ENCODE peak calls at places on chromosomes 11 and 22, in nine cellular contexts. One of them, this sample, is unnamed.

GRCh38 chr22:18056802-18057474 is 20.9 kb upstream of the PEX26 start:
- DNase-seq in prostate gland: no peak
- DNase-seq in body of pancreas: no peak
- DNase-seq in mammary epithelial cell: peak; percentile 64
- DNase-seq in thyroid gland: no peak
- DNase-seq in CD4-positive, CD25-positive, alpha-beta regulatory T cell: no peak
- DNase-seq in cardiac muscle cell: no peak
- DNase-seq in adrenal gland: peak; percentile 42
- DNase-seq in H7: no peak
- DNase-seq in this sample: no peak

GRCh38 chr22:49340406-49340805 is 487.3 kb downstream of the BRD1 start:
- DNase-seq in thyroid gland: no peak
- DNase-seq in adrenal gland: no peak
- DNase-seq in mammary epithelial cell: no peak
- DNase-seq in CD4-positive, CD25-positive, alpha-beta regulatory T cell: no peak
- DNase-seq in prostate gland: no peak
- DNase-seq in cardiac muscle cell: no peak
- DNase-seq in H7: no peak
- DNase-seq in body of pancreas: no peak
- DNase-seq in this sample: no peak

GRCh38 chr22:40123387-40123786 is 54.3 kb upstream of the TNRC6B start:
- DNase-seq in thyroid gland: peak; percentile 17
- DNase-seq in CD4-positive, CD25-positive, alpha-beta regulatory T cell: no peak
- DNase-seq in H7: no peak
- DNase-seq in mammary epithelial cell: no peak
- DNase-seq in body of pancreas: peak; percentile 9
- DNase-seq in adrenal gland: no peak
- DNase-seq in prostate gland: no peak
- DNase-seq in cardiac muscle cell: peak; percentile 75
- DNase-seq in this sample: no peak

GRCh38 chr22:20653795-20654342 is 120.0 kb upstream of the SERPIND1 start:
- DNase-seq in H7: no peak
- DNase-seq in thyroid gland: no peak
- DNase-seq in body of pancreas: no peak
- DNase-seq in cardiac muscle cell: no peak
- DNase-seq in CD4-positive, CD25-positive, alpha-beta regulatory T cell: no peak
- DNase-seq in adrenal gland: no peak
- DNase-seq in prostate gland: no peak
- DNase-seq in mammary epithelial cell: no peak
- DNase-seq in this sample: no peak

GRCh38 chr22:39463931-39464390 is 7.1 kb downstream of the MGAT3 start:
- DNase-seq in H7: no peak
- DNase-seq in body of pancreas: no peak
- DNase-seq in prostate gland: peak; percentile 16
- DNase-seq in CD4-positive, CD25-positive, alpha-beta regulatory T cell: no peak
- DNase-seq in adrenal gland: no peak
- DNase-seq in cardiac muscle cell: peak; percentile 44
- DNase-seq in mammary epithelial cell: no peak
- DNase-seq in thyroid gland: peak; percentile 97
- DNase-seq in this sample: no peak

GRCh38 chr22:36701941-36702640 is 1.5 kb downstream of the CACNG2 start:
- DNase-seq in prostate gland: no peak
- DNase-seq in mammary epithelial cell: no peak
- DNase-seq in cardiac muscle cell: no peak
- DNase-seq in CD4-positive, CD25-positive, alpha-beta regulatory T cell: no peak
- DNase-seq in H7: no peak
- DNase-seq in body of pancreas: no peak
- DNase-seq in thyroid gland: no peak
- DNase-seq in adrenal gland: no peak
- DNase-seq in this sample: no peak

GRCh38 chr11:1858576-1858975 is 5.7 kb downstream of the LSP1 start:
- DNase-seq in CD4-positive, CD25-positive, alpha-beta regulatory T cell: no peak
- DNase-seq in body of pancreas: no peak
- DNase-seq in adrenal gland: no peak
- DNase-seq in cardiac muscle cell: no peak
- DNase-seq in H7: no peak
- DNase-seq in mammary epithelial cell: no peak
- DNase-seq in thyroid gland: no peak
- DNase-seq in prostate gland: no peak
- DNase-seq in this sample: no peak

GRCh38 chr22:22870577-22871398 is 16.8 kb upstream of the IGLL5 start:
- DNase-seq in H7: peak; percentile 55
- DNase-seq in body of pancreas: no peak
- DNase-seq in CD4-positive, CD25-positive, alpha-beta regulatory T cell: no peak
- DNase-seq in mammary epithelial cell: no peak
- DNase-seq in cardiac muscle cell: no peak
- DNase-seq in prostate gland: no peak
- DNase-seq in thyroid gland: no peak
- DNase-seq in adrenal gland: no peak
- DNase-seq in this sample: no peak

GRCh38 chr11:124069429-124070401 is 28.6 kb upstream of the OR10G7 start:
- DNase-seq in prostate gland: no peak
- DNase-seq in mammary epithelial cell: peak; percentile 47
- DNase-seq in body of pancreas: peak; percentile 50
- DNase-seq in thyroid gland: peak; percentile 34
- DNase-seq in H7: peak; percentile 52
- DNase-seq in cardiac muscle cell: peak; percentile 75
- DNase-seq in adrenal gland: no peak
- DNase-seq in CD4-positive, CD25-positive, alpha-beta regulatory T cell: no peak
- DNase-seq in this sample: peak; percentile 80

GRCh38 chr11:8690374-8691342 is 8.1 kb downstream of the RPL27A start:
- DNase-seq in CD4-positive, CD25-positive, alpha-beta regulatory T cell: no peak
- DNase-seq in body of pancreas: no peak
- DNase-seq in mammary epithelial cell: no peak
- DNase-seq in cardiac muscle cell: no peak
- DNase-seq in adrenal gland: no peak
- DNase-seq in thyroid gland: no peak
- DNase-seq in prostate gland: no peak
- DNase-seq in H7: peak; percentile 15
- DNase-seq in this sample: no peak

GRCh38 chr11:8692417-8692816 is 9.8 kb downstream of the RPL27A start:
- DNase-seq in thyroid gland: no peak
- DNase-seq in prostate gland: no peak
- DNase-seq in CD4-positive, CD25-positive, alpha-beta regulatory T cell: no peak
- DNase-seq in mammary epithelial cell: no peak
- DNase-seq in cardiac muscle cell: no peak
- DNase-seq in adrenal gland: no peak
- DNase-seq in body of pancreas: no peak
- DNase-seq in H7: no peak
- DNase-seq in this sample: no peak

GRCh38 chr11:8691601-8692000 is 9.0 kb downstream of the RPL27A start:
- DNase-seq in cardiac muscle cell: no peak
- DNase-seq in mammary epithelial cell: no peak
- DNase-seq in adrenal gland: no peak
- DNase-seq in H7: no peak
- DNase-seq in CD4-positive, CD25-positive, alpha-beta regulatory T cell: no peak
- DNase-seq in body of pancreas: no peak
- DNase-seq in thyroid gland: no peak
- DNase-seq in prostate gland: no peak
- DNase-seq in this sample: no peak

GRCh38 chr11:8688414-8689362 is 6.1 kb downstream of the RPL27A start:
- DNase-seq in adrenal gland: peak; percentile 94
- DNase-seq in H7: peak; percentile 96
- DNase-seq in prostate gland: peak; percentile 90
- DNase-seq in cardiac muscle cell: peak; percentile 98
- DNase-seq in body of pancreas: peak; percentile 96
- DNase-seq in thyroid gland: peak; percentile 95
- DNase-seq in CD4-positive, CD25-positive, alpha-beta regulatory T cell: peak; percentile 84
- DNase-seq in mammary epithelial cell: peak; percentile 95
- DNase-seq in this sample: peak; percentile 96

GRCh38 chr11:8689726-8690255 is 7.2 kb downstream of the RPL27A start:
- DNase-seq in body of pancreas: no peak
- DNase-seq in adrenal gland: no peak
- DNase-seq in cardiac muscle cell: no peak
- DNase-seq in H7: no peak
- DNase-seq in prostate gland: no peak
- DNase-seq in mammary epithelial cell: no peak
- DNase-seq in thyroid gland: no peak
- DNase-seq in CD4-positive, CD25-positive, alpha-beta regulatory T cell: no peak
- DNase-seq in this sample: no peak
- H3K36me3 ChIP-seq in body of pancreas: peaks cover 9% of the 10 kb centered on the region
- H3K36me3 ChIP-seq in adrenal gland: peaks cover 60% of the 10 kb centered on the region
- H3K36me3 ChIP-seq in cardiac muscle cell: peaks cover 31% of the 10 kb centered on the region
- H3K36me3 ChIP-seq in H7: peaks cover 20% of the 10 kb centered on the region
- H3K36me3 ChIP-seq in prostate gland: no peaks in the 10 kb centered on the region
- H3K36me3 ChIP-seq in mammary epithelial cell: peaks cover 33% of the 10 kb centered on the region
- H3K36me3 ChIP-seq in thyroid gland: peaks cover 36% of the 10 kb centered on the region
- H3K36me3 ChIP-seq in CD4-positive, CD25-positive, alpha-beta regulatory T cell: peaks cover 18% of the 10 kb centered on the region
- H3K36me3 ChIP-seq in this sample: no peaks in the 10 kb centered on the region

DNA sequence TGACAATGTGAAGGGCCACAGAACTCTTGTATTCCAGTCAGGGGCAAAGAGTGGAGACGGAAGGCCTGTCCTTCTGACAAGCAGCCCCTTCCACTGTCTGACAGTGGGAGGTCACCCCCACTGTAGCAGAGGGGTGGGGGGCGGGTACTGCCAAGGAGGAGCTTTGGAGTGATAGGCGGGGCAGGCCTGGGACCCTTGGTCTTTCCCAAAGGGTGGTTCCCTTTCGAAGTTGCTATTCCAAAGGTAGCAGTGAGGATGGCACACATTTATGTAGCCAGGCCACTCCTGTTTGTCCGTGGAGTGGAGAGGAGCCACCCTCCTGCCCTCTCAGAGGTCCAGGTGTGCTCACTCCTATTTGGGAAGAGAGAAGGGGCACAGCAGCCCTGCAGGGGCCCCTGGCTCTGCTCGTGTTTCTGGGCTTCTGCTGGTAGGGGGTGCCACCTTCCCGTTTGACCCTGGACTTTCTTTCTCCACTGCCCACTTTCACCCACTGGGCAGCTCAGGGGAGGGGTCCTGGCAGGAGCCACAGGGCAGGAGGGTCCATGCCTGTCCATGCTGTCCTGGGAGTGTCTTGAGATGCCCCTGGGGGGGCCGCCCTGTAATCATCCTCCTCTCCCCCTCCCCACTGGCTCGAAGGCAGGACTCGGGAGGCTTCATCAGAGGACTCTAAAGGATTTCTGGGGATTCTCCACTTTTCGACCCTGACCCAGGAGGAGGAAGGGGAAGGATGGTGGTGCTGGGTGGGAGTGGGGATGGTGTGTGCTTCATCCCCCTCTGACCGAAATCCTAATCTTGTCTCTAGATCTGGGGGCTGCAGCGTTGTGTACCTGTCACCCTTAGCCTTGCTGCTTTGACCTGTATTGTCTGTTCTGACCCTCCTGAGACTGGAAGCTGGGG is 994 bp downstream of the TAGLN start:
- DNase-seq in H7: peak; percentile 61
- DNase-seq in body of pancreas: no peak
- DNase-seq in cardiac muscle cell: peak; percentile 56
- DNase-seq in adrenal gland: no peak
- DNase-seq in CD4-positive, CD25-positive, alpha-beta regulatory T cell: no peak
- DNase-seq in mammary epithelial cell: no peak
- DNase-seq in thyroid gland: no peak
- DNase-seq in prostate gland: no peak
- DNase-seq in this sample: no peak
- H3K36me3 ChIP-seq in H7: peaks cover 8% of the 10 kb centered on the region
- H3K36me3 ChIP-seq in body of pancreas: no peaks in the 10 kb centered on the region
- H3K36me3 ChIP-seq in cardiac muscle cell: peaks cover 3% of the 10 kb centered on the region
- H3K36me3 ChIP-seq in adrenal gland: peaks cover 46% of the 10 kb centered on the region
- H3K36me3 ChIP-seq in CD4-positive, CD25-positive, alpha-beta regulatory T cell: peaks cover 17% of the 10 kb centered on the region
- H3K36me3 ChIP-seq in mammary epithelial cell: no peaks in the 10 kb centered on the region
- H3K36me3 ChIP-seq in thyroid gland: peaks cover 7% of the 10 kb centered on the region
- H3K36me3 ChIP-seq in prostate gland: peaks cover 3% of the 10 kb centered on the region
- H3K36me3 ChIP-seq in this sample: no peaks in the 10 kb centered on the region

GRCh38 chr11:70409871-70410270 is 11.5 kb downstream of the CTTN start:
- DNase-seq in adrenal gland: no peak
- DNase-seq in thyroid gland: no peak
- DNase-seq in CD4-positive, CD25-positive, alpha-beta regulatory T cell: no peak
- DNase-seq in body of pancreas: no peak
- DNase-seq in mammary epithelial cell: no peak
- DNase-seq in H7: no peak
- DNase-seq in prostate gland: no peak
- DNase-seq in cardiac muscle cell: no peak
- DNase-seq in this sample: no peak

GRCh38 chr11:70409437-70409836 is 11.1 kb downstream of the CTTN start:
- DNase-seq in cardiac muscle cell: no peak
- DNase-seq in prostate gland: no peak
- DNase-seq in mammary epithelial cell: no peak
- DNase-seq in thyroid gland: no peak
- DNase-seq in CD4-positive, CD25-positive, alpha-beta regulatory T cell: no peak
- DNase-seq in H7: no peak
- DNase-seq in adrenal gland: no peak
- DNase-seq in body of pancreas: no peak
- DNase-seq in this sample: no peak

GRCh38 chr11:70407814-70408213 is 9.5 kb downstream of the CTTN start:
- DNase-seq in body of pancreas: no peak
- DNase-seq in adrenal gland: no peak
- DNase-seq in cardiac muscle cell: no peak
- DNase-seq in CD4-positive, CD25-positive, alpha-beta regulatory T cell: no peak
- DNase-seq in mammary epithelial cell: no peak
- DNase-seq in H7: no peak
- DNase-seq in thyroid gland: no peak
- DNase-seq in prostate gland: no peak
- DNase-seq in this sample: no peak

GRCh38 chr11:70411713-70412452 is 13.6 kb downstream of the CTTN start:
- DNase-seq in prostate gland: no peak
- DNase-seq in body of pancreas: no peak
- DNase-seq in H7: no peak
- DNase-seq in cardiac muscle cell: no peak
- DNase-seq in adrenal gland: no peak
- DNase-seq in CD4-positive, CD25-positive, alpha-beta regulatory T cell: no peak
- DNase-seq in mammary epithelial cell: no peak
- DNase-seq in thyroid gland: no peak
- DNase-seq in this sample: no peak

DNA sequence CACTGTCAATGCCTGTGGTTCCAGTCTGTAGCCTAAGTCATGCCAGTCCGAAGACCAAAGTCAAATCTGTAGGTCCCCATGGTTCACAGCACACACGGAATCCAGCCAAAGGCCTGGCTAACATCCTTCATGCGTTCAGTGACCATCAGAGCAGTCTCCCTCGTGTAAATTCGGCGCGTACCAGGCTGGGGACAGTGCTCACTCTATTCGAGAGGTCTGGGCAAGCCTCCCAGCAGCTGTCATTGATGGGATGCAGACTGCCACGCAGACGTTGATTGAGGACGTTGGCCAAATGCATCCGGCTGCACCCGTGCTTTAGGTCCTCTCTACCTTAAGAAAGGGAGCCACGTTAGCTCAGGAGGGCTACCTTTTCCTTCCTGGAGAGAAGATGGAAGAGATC is 11.9 kb downstream of the CTTN start:
- DNase-seq in body of pancreas: no peak
- DNase-seq in thyroid gland: no peak
- DNase-seq in mammary epithelial cell: no peak
- DNase-seq in adrenal gland: no peak
- DNase-seq in cardiac muscle cell: no peak
- DNase-seq in prostate gland: no peak
- DNase-seq in CD4-positive, CD25-positive, alpha-beta regulatory T cell: no peak
- DNase-seq in H7: no peak
- DNase-seq in this sample: no peak
- H3K36me3 ChIP-seq in body of pancreas: peaks cover 22% of the 10 kb centered on the region
- H3K36me3 ChIP-seq in thyroid gland: peaks cover 88% of the 10 kb centered on the region
- H3K36me3 ChIP-seq in mammary epithelial cell: peaks cover 48% of the 10 kb centered on the region
- H3K36me3 ChIP-seq in adrenal gland: peaks cover 98% of the 10 kb centered on the region
- H3K36me3 ChIP-seq in cardiac muscle cell: peaks cover 69% of the 10 kb centered on the region
- H3K36me3 ChIP-seq in prostate gland: peaks cover 22% of the 10 kb centered on the region
- H3K36me3 ChIP-seq in CD4-positive, CD25-positive, alpha-beta regulatory T cell: no peaks in the 10 kb centered on the region
- H3K36me3 ChIP-seq in H7: peaks cover 72% of the 10 kb centered on the region
- H3K36me3 ChIP-seq in this sample: peaks cover 7% of the 10 kb centered on the region

GRCh38 chr11:57407010-57407409 is 16.6 kb upstream of the PRG2 start:
- DNase-seq in thyroid gland: no peak
- DNase-seq in prostate gland: no peak
- DNase-seq in H7: no peak
- DNase-seq in body of pancreas: no peak
- DNase-seq in adrenal gland: no peak
- DNase-seq in cardiac muscle cell: no peak
- DNase-seq in mammary epithelial cell: no peak
- DNase-seq in CD4-positive, CD25-positive, alpha-beta regulatory T cell: no peak
- DNase-seq in this sample: no peak
- H3K36me3 ChIP-seq in thyroid gland: peaks cover 40% of the 10 kb centered on the region
- H3K36me3 ChIP-seq in prostate gland: no peaks in the 10 kb centered on the region
- H3K36me3 ChIP-seq in H7: no peaks in the 10 kb centered on the region
- H3K36me3 ChIP-seq in body of pancreas: no peaks in the 10 kb centered on the region
- H3K36me3 ChIP-seq in adrenal gland: peaks cover 39% of the 10 kb centered on the region
- H3K36me3 ChIP-seq in cardiac muscle cell: no peaks in the 10 kb centered on the region
- H3K36me3 ChIP-seq in mammary epithelial cell: peaks cover 17% of the 10 kb centered on the region
- H3K36me3 ChIP-seq in CD4-positive, CD25-positive, alpha-beta regulatory T cell: peaks cover 51% of the 10 kb centered on the region
- H3K36me3 ChIP-seq in this sample: no peaks in the 10 kb centered on the region